ENCODE peak calls at places on chromosomes 11 and 22, in five cellular contexts. C is cardiac muscle cell, T is heart right ventricle, H is heart left ventricle, U is DND-41. E is an unnamed sample.
A peak's percentile ranks its signal among the peaks of the same experiment; 100 is the strongest.

GRCh38 chr22:31623634-31624312 is 38.2 kb downstream of the PISD start:
- DNase-seq in H (peak; percentile 51), U (no peak), T (no peak), C (no peak), E (no peak)

GRCh38 chr11:75715688-75716087 is 1.9 kb upstream of the MOGAT2 start:
- DNase-seq in U (no peak), H (no peak), C (no peak), T (no peak), E (no peak)

GRCh38 chr11:64659417-64660144 is 63.4 kb downstream of the NRXN2 start:
- DNase-seq in H (no peak), C (peak; percentile 26), T (no peak), U (no peak), E (no peak)

GRCh38 chr11:1503708-1504104 is 17.1 kb upstream of the MOB2 start:
- DNase-seq in C (no peak), U (no peak), H (peak; percentile 78), T (peak; percentile 70), E (no peak)

GRCh38 chr11:60937144-60937527 is 12.9 kb downstream of the TMEM132A start:
- DNase-seq in U (no peak), H (peak; percentile 73), T (peak; percentile 64), C (no peak), E (no peak)

GRCh38 chr11:78759067-78759466 is 184.4 kb upstream of the NARS2 start:
- DNase-seq in U (no peak), C (no peak), H (no peak), T (no peak), E (no peak)

GRCh38 chr11:20162824-20163777 is 2.8 kb upstream of the DBX1 start:
- DNase-seq in U (no peak), T (no peak), C (peak; percentile 27), H (no peak), E (no peak)

GRCh38 chr11:112273066-112273465 is 12.4 kb upstream of the PLET1 start:
- DNase-seq in U (no peak), T (no peak), H (no peak), C (no peak), E (no peak)

GRCh38 chr11:623349-623869 is 1.3 kb downstream of the CDHR5 start:
- DNase-seq in H (no peak), T (no peak), C (no peak), U (no peak), E (no peak)

GRCh38 chr11:34065505-34066203 is 14.1 kb downstream of the CAPRIN1 start:
- DNase-seq in H (no peak), U (no peak), C (no peak), T (no peak), E (no peak)

GRCh38 chr22:45472426-45472825 is 30.3 kb upstream of the FBLN1 start:
- DNase-seq in H (no peak), C (no peak), T (no peak), U (no peak), E (no peak)

GRCh38 chr11:118899706-118900360 is 16.1 kb downstream of the CXCR5 start:
- DNase-seq in C (no peak), T (no peak), H (no peak), U (no peak), E (no peak)

GRCh38 chr11:66592457-66593302 is at the start of the genes CCDC87 and CCS:
- DNase-seq in U (peak; percentile 98), T (peak; percentile 99), C (peak; percentile 97), H (peak; percentile 100), E (peak; percentile 97)

GRCh38 chr11:89626366-89626765 is 83.7 kb upstream of the TRIM77 start:
- DNase-seq in C (no peak), T (no peak), H (no peak), U (no peak), E (no peak)

GRCh38 chr22:38402204-38402603 is 52.8 kb downstream of the KCNJ4 start:
- DNase-seq in U (no peak), C (no peak), T (no peak), H (no peak), E (no peak)

GRCh38 chr11:64299847-64300648 is at the start of gene CATSPERZ:
- DNase-seq in C (no peak), T (no peak), U (no peak), H (no peak), E (peak; percentile 24)

GRCh38 chr22:46972256-46972655 is 209.8 kb downstream of the TBC1D22A start:
- DNase-seq in H (no peak), T (no peak), U (no peak), C (no peak), E (no peak)

GRCh38 chr11:12859872-12860657 is 149.1 kb upstream of the RASSF10 start:
- DNase-seq in T (no peak), C (peak; percentile 22), U (no peak), H (no peak), E (no peak)

GRCh38 chr11:13316528-13316961 is 39.0 kb downstream of the BMAL1 start:
- DNase-seq in C (peak; percentile 75), U (no peak), T (peak; percentile 50), H (no peak), E (no peak)

GRCh38 chr11:66936326-66936725 is 21.9 kb downstream of the PC start:
- DNase-seq in T (no peak), H (no peak), U (no peak), C (peak; percentile 93), E (no peak)

GRCh38 chr11:13332124-13332523 is 54.5 kb downstream of the BMAL1 start:
- DNase-seq in H (no peak), U (no peak), T (no peak), C (no peak), E (no peak)

GRCh38 chr11:21771097-21771496 is 421.8 kb upstream of the ANO5 start:
- DNase-seq in U (no peak), H (no peak), C (no peak), T (no peak), E (no peak)

GRCh38 chr11:118524356-118524755 is 2.9 kb upstream of the TTC36 start:
- DNase-seq in C (no peak), U (no peak), T (no peak), H (no peak), E (no peak)

GRCh38 chr11:134678152-134678551 is 266.1 kb upstream of the B3GAT1 start:
- DNase-seq in C (no peak), T (no peak), U (no peak), H (no peak), E (no peak)

GRCh38 chr11:31690041-31690440 is 121.1 kb downstream of the PAX6 start:
- DNase-seq in H (no peak), C (peak; percentile 34), T (no peak), U (no peak), E (no peak)

GRCh38 chr11:58564226-58564625 is 11.4 kb downstream of the LPXN start:
- DNase-seq in U (no peak), H (no peak), C (no peak), T (no peak), E (no peak)

GRCh38 chr11:120400564-120401364 is 64.6 kb downstream of the ARHGEF12 start:
- DNase-seq in C (peak; percentile 96), H (no peak), U (no peak), T (no peak), E (no peak)

GRCh38 chr11:30586251-30587144 is at the start of gene MPPED2:
- DNase-seq in C (no peak), T (peak; percentile 61), H (peak; percentile 75), U (no peak), E (no peak)
- H3K4me3 ChIP-seq in C (peak within 1 kb of the TSS; percentile 91), T (peak within 1 kb of the TSS; percentile 86), H (peak within 1 kb of the TSS; percentile 84), U (no peak within 1 kb of the TSS), E (no peak within 1 kb of the TSS)

DNA sequence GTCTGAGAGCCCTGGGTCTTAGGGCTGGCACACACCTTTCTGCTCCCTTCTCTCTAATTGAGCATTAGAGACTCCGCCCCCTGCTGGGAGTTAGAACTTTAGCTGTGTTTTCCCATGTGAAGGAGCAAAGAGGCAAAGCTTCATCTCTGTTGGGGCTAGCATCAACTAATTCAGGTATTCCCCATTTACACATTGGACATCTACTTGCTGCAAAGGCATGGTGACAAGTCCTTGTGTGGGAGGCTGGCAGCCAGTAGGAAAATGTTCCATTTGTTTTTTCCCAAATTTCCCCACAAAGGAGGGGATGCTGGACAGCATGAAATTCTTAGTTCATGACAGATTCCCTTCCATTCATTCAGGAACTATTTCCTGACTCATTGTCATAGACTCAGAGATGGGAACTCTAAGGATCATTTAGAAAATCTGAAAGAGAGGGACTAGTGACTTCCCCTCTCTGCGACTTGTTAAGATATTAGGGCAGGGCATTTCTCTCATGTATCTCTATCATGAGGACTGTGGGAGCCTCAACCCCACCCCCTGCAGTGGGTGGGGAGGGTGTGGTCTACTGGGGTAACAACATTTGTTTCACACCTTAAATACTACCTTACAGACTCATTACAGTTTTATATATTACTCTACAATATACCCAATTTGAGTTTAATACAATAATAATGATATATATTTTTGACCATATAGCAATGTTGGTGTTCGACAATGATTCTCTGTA is 3.7 kb downstream of the CD44 start:
- DNase-seq in T (no peak), H (no peak), C (peak; percentile 41), U (no peak), E (no peak)
- H3K4me1 ChIP-seq in T (peaks cover 39% of the 10 kb centered on the region), H (no peaks in the 10 kb centered on the region), C (peaks cover 3% of the 10 kb centered on the region), U (peaks cover 75% of the 10 kb centered on the region), E (peaks cover 67% of the 10 kb centered on the region)

GRCh38 chr11:124938970-124939369 is 3.1 kb upstream of the HEPACAM start:
- DNase-seq in T (no peak), C (no peak), H (no peak), U (no peak), E (no peak)

GRCh38 chr11:124935548-124936514 is at the start of gene HEPACAM:
- DNase-seq in H (no peak), C (no peak), U (no peak), T (no peak), E (no peak)

GRCh38 chr11:124937336-124937935 is 1.6 kb upstream of the HEPACAM start:
- DNase-seq in U (no peak), T (no peak), H (no peak), C (no peak), E (no peak)

GRCh38 chr11:124934862-124935547 is 842 bp downstream of the HEPACAM start:
- DNase-seq in U (no peak), C (peak; percentile 54), T (no peak), H (no peak), E (no peak)

DNA sequence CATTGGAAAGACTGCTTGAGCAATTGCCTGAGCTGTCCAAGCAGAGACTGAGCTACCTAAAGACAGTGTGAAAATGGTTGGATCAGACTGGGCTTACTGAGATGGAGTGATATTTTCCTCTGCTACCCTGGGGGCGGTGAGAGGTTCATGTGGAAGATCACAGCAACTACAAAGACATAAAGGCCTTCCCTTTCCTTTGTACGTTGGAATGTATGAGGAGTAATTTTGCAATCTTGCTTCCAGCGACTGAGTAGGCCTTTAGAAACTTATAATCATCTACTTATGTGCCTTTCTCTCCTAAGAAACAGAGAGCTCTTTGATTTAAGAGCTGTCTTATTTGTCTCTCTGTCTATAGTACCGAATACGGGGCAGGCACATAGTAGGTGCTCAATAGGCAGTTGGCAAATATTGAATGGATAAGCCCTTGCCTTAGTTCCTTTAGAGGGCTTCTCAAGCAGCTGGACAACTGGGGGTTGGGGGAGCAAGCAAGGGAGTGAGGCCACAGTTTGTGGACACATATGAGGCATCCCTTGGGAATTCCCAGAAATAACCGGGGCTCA is 2.4 kb upstream of the HEPACAM start:
- DNase-seq in U (no peak), C (no peak), H (no peak), T (no peak), E (no peak)
- H3K27ac ChIP-seq in U (no peak overlapping the region), C (no peak overlapping the region), H (no peak overlapping the region), T (no peak overlapping the region), E (no peak overlapping the region)

DNA sequence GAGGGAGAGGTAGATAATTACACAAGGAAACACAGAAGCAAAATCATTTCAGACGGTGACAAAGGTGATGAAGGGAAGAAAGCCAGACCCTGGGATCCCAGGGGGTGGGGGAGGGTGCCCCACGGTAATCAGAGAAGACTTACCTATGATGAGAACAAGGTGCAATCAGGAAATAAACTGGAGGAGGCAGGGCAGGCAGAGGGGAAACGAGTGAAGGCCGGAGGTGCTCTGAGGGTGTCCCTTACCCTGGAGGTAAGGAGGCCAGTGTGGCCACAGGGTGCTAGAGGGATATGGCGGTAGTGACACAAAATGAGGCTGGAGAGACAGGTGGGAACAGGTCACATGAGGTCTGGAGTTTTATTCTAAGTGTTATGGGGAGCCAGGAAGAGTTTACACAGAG is 13.9 kb upstream of the SCGB1A1 start:
- DNase-seq in U (no peak), C (no peak), T (no peak), H (no peak), E (no peak)
- H3K4me3 ChIP-seq in U (no peak overlapping the region), C (no peak overlapping the region), T (no peak overlapping the region), H (no peak overlapping the region), E (no peak overlapping the region)